ENCODE peak calls at places on chromosomes 2 and 18, in seven cellular contexts. T, K, Z, R, V, W and G are unnamed samples.

GRCh38 chr2:12970861-12971260 is 254.1 kb downstream of the TRIB2 start:
- DNase-seq in W (no peak), V (peak; percentile 22), Z (no peak), R (no peak), T (no peak), K (peak; percentile 58), G (no peak)

GRCh38 chr2:196322963-196323810 is 151.8 kb upstream of the STK17B start:
- DNase-seq in T (no peak), Z (no peak), V (peak; percentile 77), R (peak; percentile 35), K (peak; percentile 70), W (no peak), G (no peak)

GRCh38 chr2:39705638-39706037 is 39.9 kb downstream of the TMEM178A start:
- DNase-seq in Z (no peak), K (no peak), T (no peak), V (no peak), W (no peak), R (no peak), G (no peak)

GRCh38 chr18:79630266-79631095 is 49.1 kb upstream of the CTDP1 start:
- DNase-seq in K (no peak), T (no peak), V (no peak), W (no peak), R (no peak), Z (no peak), G (no peak)

GRCh38 chr2:47747878-47748277 is 35.1 kb upstream of the MSH6 start:
- DNase-seq in K (no peak), W (no peak), T (no peak), V (no peak), Z (no peak), R (no peak), G (peak; percentile 68)

GRCh38 chr2:144331652-144332355 is 188.1 kb downstream of the ZEB2 start:
- DNase-seq in K (no peak), W (no peak), R (no peak), V (peak; percentile 84), Z (no peak), T (peak; percentile 76), G (no peak)

GRCh38 chr2:182081602-182082260 is 96.1 kb downstream of the PPP1R1C start:
- DNase-seq in W (no peak), R (no peak), K (peak; percentile 19), Z (no peak), T (no peak), V (no peak), G (no peak)

GRCh38 chr18:38427234-38427633 is 861.6 kb upstream of the CELF4 start:
- DNase-seq in Z (peak; percentile 76), T (no peak), R (no peak), W (no peak), V (no peak), K (no peak), G (no peak)

GRCh38 chr18:26082475-26082874 is 7.9 kb downstream of the SS18 start:
- DNase-seq in T (no peak), V (no peak), Z (no peak), K (peak; percentile 65), R (no peak), W (no peak), G (no peak)

DNA sequence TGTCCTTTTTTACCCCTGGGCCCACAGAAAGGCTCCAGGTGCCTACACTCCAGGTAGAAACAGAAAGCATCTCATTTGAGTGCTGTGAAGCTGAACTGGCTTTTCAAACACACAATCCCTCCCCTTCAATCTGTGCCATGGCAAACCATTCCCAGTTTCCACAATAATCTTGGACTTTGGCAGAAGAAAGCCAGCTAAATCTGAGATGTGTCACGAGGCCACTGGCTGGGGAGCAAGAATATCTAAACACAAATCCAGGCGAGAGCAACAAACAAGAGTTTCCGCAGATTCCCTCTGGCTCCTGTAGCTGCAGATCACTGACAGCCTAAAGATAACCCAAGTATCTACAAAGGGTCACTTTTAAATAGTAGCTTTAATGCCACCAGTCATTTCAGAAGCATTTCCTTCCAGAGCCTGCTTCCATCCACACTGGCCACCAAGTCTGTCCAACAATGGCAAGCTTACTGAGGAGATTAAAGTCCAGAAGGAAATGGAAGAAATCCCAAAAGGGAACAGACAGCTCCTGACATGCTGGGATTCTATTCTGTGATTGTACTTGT is 86.9 kb downstream of the ACVR1 start:
- DNase-seq in T (peak; percentile 12), W (no peak), Z (no peak), R (no peak), V (no peak), K (peak; percentile 23), G (no peak)
- H3K4me1 ChIP-seq in T (peaks cover 43% of the 10 kb centered on the region), W (peaks cover 34% of the 10 kb centered on the region), Z (peaks cover 32% of the 10 kb centered on the region), R (no peaks in the 10 kb centered on the region), V (peaks cover 52% of the 10 kb centered on the region), K (peaks cover 29% of the 10 kb centered on the region), G (no peaks in the 10 kb centered on the region)

GRCh38 chr2:109135572-109136185 is 6.7 kb downstream of the SH3RF3 start:
- DNase-seq in V (no peak), T (peak; percentile 49), K (no peak), W (no peak), Z (peak; percentile 79), R (no peak), G (no peak)

GRCh38 chr2:109132626-109133025 is 3.6 kb downstream of the SH3RF3 start:
- DNase-seq in V (no peak), T (no peak), K (no peak), Z (no peak), R (no peak), W (no peak), G (no peak)

GRCh38 chr2:109131777-109132176 is 2.8 kb downstream of the SH3RF3 start:
- DNase-seq in T (no peak), R (no peak), W (no peak), Z (no peak), V (peak; percentile 73), K (no peak), G (no peak)

GRCh38 chr2:109134741-109135571 is 6.0 kb downstream of the SH3RF3 start:
- DNase-seq in W (no peak), K (no peak), R (no peak), Z (no peak), T (peak; percentile 28), V (no peak), G (no peak)

DNA sequence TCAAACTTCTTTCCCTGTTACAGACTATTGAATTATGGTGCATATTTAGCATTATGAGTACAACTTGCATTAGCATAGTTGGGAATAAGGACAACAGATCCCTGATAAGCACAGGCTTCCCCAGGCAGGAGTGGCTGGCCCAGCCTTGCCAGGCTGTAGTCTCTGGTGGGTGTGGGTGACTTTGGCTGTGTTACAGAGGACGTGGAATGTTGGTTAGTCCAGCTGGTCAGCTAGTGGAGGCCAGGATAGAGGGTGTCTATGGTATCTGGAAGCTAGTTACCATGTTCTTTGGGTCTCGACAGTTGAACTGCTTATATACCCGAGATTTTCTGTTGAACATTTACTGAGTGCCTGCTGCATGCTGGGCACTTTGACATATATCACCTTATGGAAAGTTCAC is 4.7 kb downstream of the SH3RF3 start:
- DNase-seq in K (no peak), V (peak; percentile 30), Z (no peak), T (no peak), R (no peak), W (no peak), G (no peak)
- H3K27me3 ChIP-seq in K (no peaks in the 10 kb centered on the region), V (no peaks in the 10 kb centered on the region), Z (peaks cover 72% of the 10 kb centered on the region), T (no peaks in the 10 kb centered on the region), R (no peaks in the 10 kb centered on the region), W (no peaks in the 10 kb centered on the region), G (peaks cover 33% of the 10 kb centered on the region)

GRCh38 chr2:106057206-106057605 is 136.9 kb downstream of the UXS1 start:
- DNase-seq in V (no peak), K (no peak), Z (no peak), T (no peak), R (no peak), W (no peak), G (no peak)
- H3K4me1 ChIP-seq in V (peaks cover 7% of the 10 kb centered on the region), K (no peaks in the 10 kb centered on the region), Z (no peaks in the 10 kb centered on the region), T (no peaks in the 10 kb centered on the region), R (no peaks in the 10 kb centered on the region), W (no peaks in the 10 kb centered on the region), G (peaks cover 6% of the 10 kb centered on the region)

DNA sequence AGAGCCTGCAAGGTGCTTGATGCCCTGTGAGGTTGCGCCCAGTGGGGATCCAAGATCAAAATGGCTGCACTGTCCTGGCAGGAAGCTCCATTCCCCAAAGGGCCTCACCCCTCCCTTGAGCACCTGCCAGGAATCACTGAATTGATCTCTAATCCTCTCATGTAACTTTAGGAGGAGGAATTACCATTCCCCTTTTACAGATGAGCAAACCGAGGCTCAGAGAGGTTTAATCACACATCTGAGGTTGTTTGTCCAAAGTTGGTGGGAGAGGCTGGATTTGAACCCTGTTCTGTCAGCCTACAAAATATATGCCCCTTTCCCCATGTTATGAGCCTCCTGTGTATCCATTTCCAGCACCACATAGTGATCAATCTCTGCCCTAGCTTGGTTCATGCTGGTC is 10.5 kb downstream of the ASIC4 start:
- DNase-seq in K (no peak), Z (no peak), W (no peak), R (no peak), T (no peak), V (no peak), G (no peak)
- H3K27me3 ChIP-seq in K (peaks cover 44% of the 10 kb centered on the region), Z (no peaks in the 10 kb centered on the region), W (peaks cover 16% of the 10 kb centered on the region), R (peaks cover under 1% of the 10 kb centered on the region), T (peaks cover 69% of the 10 kb centered on the region), V (peaks cover 37% of the 10 kb centered on the region), G (peaks cover 43% of the 10 kb centered on the region)

GRCh38 chr2:231051116-231051515 is 5.6 kb upstream of the PSMD1 start:
- DNase-seq in Z (no peak), K (no peak), T (no peak), V (no peak), W (no peak), R (no peak), G (no peak)
- H3K4me1 ChIP-seq in Z (no peaks in the 10 kb centered on the region), K (no peaks in the 10 kb centered on the region), T (peaks cover 2% of the 10 kb centered on the region), V (peaks cover 25% of the 10 kb centered on the region), W (peaks cover 7% of the 10 kb centered on the region), R (peaks cover 26% of the 10 kb centered on the region), G (peaks cover 8% of the 10 kb centered on the region)

GRCh38 chr18:63119647-63120046 is 199.9 kb downstream of the BCL2 start:
- DNase-seq in K (peak; percentile 8), V (peak; percentile 33), W (no peak), T (peak; percentile 37), Z (peak; percentile 89), R (no peak), G (peak; percentile 20)
- H3K27me3 ChIP-seq in K (peaks cover 9% of the 10 kb centered on the region), V (peaks cover 18% of the 10 kb centered on the region), W (no peaks in the 10 kb centered on the region), T (peaks cover 7% of the 10 kb centered on the region), Z (no peaks in the 10 kb centered on the region), R (no peaks in the 10 kb centered on the region), G (no peaks in the 10 kb centered on the region)